ENCODE peak calls at places on chromosomes 7 and 10, in five cellular contexts. J, T, C, I and S are unnamed samples.

GRCh38 chr7:124310934-124311390 is 278.1 kb upstream of the TMEM229A start:
- DNase-seq in J (no peak), T (no peak), C (no peak), I (no peak), S (no peak)

GRCh38 chr10:88409824-88410223 is 173.3 kb downstream of the RNLS start:
- DNase-seq in J (no peak), T (no peak), C (no peak), I (no peak), S (no peak)

GRCh38 chr10:3787001-3787400 is 2.0 kb upstream of the KLF6 start:
- DNase-seq in J (peak; percentile 30), T (no peak), C (no peak), I (no peak), S (no peak)

GRCh38 chr10:90197766-90198165 is 496.4 kb downstream of the KIF20B start:
- DNase-seq in J (peak; percentile 5), T (no peak), C (no peak), I (no peak), S (no peak)

GRCh38 chr10:34112431-34112830 is 702.7 kb downstream of the PARD3 start:
- DNase-seq in J (peak; percentile 47), T (no peak), C (no peak), I (no peak), S (no peak)

GRCh38 chr7:128011079-128011670 is 20.1 kb downstream of the LRRC4 start:
- DNase-seq in J (no peak), T (no peak), C (no peak), I (no peak), S (no peak)

GRCh38 chr7:148738737-148739535 is 40.2 kb downstream of the CUL1 start:
- DNase-seq in J (peak; percentile 37), T (no peak), C (no peak), I (no peak), S (no peak)

GRCh38 chr10:80545258-80545881 is 7.7 kb downstream of the SH2D4B start:
- DNase-seq in J (no peak), T (no peak), C (no peak), I (no peak), S (no peak)

GRCh38 chr10:101563007-101563406 is 25.1 kb downstream of the POLL start:
- DNase-seq in J (no peak), T (no peak), C (peak; percentile 48), I (peak; percentile 9), S (no peak)

GRCh38 chr10:107157071-107157470 is 7.4 kb downstream of the SORCS1 start:
- DNase-seq in J (no peak), T (no peak), C (no peak), I (no peak), S (no peak)

GRCh38 chr10:58714436-58714835 is 201.8 kb downstream of the BICC1 start:
- DNase-seq in J (no peak), T (no peak), C (no peak), I (no peak), S (no peak)

GRCh38 chr10:132282667-132283603 is 24.8 kb downstream of the STK32C start:
- DNase-seq in J (peak; percentile 67), T (no peak), C (no peak), I (no peak), S (no peak)

GRCh38 chr10:23344251-23344841 is at the start of gene C10orf67:
- DNase-seq in J (peak; percentile 46), T (peak; percentile 13), C (no peak), I (peak; percentile 60), S (no peak)

GRCh38 chr7:78368781-78369180 is 570.2 kb downstream of the PHTF2 start:
- DNase-seq in J (peak; percentile 23), T (no peak), C (no peak), I (no peak), S (no peak)

GRCh38 chr7:50768470-50769159 is 14.1 kb downstream of the GRB10 start:
- DNase-seq in J (no peak), T (no peak), C (no peak), I (no peak), S (no peak)

GRCh38 chr10:77887631-77888355 is 38.8 kb downstream of the DLG5 start:
- DNase-seq in J (peak; percentile 70), T (no peak), C (no peak), I (no peak), S (no peak)

GRCh38 chr7:146844405-146844804 is 727.8 kb downstream of the CNTNAP2 start:
- DNase-seq in J (no peak), T (no peak), C (no peak), I (no peak), S (no peak)

GRCh38 chr7:90345548-90346319 is 782 bp upstream of the GTPBP10 start:
- DNase-seq in J (peak; percentile 66), T (no peak), C (no peak), I (no peak), S (peak; percentile 5)

GRCh38 chr7:78226059-78226658 is 427.6 kb downstream of the PHTF2 start:
- DNase-seq in J (peak; percentile 44), T (peak; percentile 25), C (no peak), I (peak; percentile 26), S (peak; percentile 5)

GRCh38 chr10:17237915-17238444 is 9.9 kb downstream of the VIM start:
- DNase-seq in J (peak; percentile 73), T (no peak), C (no peak), I (no peak), S (no peak)

GRCh38 chr10:90326498-90327267 is 531.2 kb downstream of the HTR7 start:
- DNase-seq in J (no peak), T (no peak), C (no peak), I (no peak), S (peak; percentile 75)

GRCh38 chr10:49569031-49569765 is 30.3 kb upstream of the ERCC6 start:
- DNase-seq in J (peak; percentile 89), T (no peak), C (no peak), I (no peak), S (no peak)

GRCh38 chr10:122142652-122143237 is 128.4 kb upstream of the BTBD16 start:
- DNase-seq in J (no peak), T (no peak), C (no peak), I (peak; percentile 48), S (no peak)

GRCh38 chr10:15068802-15069201 is 19.8 kb downstream of the ACBD7 start:
- DNase-seq in J (peak; percentile 62), T (no peak), C (no peak), I (no peak), S (no peak)

GRCh38 chr10:9010093-9010492 is 955.6 kb downstream of the GATA3 start:
- DNase-seq in J (no peak), T (no peak), C (no peak), I (peak; percentile 51), S (no peak)

GRCh38 chr7:1466524-1467271 is 7.4 kb upstream of the MICALL2 start:
- DNase-seq in J (peak; percentile 55), T (peak; percentile 23), C (peak; percentile 91), I (no peak), S (peak; percentile 15)

GRCh38 chr10:68156373-68157185 is 47.3 kb downstream of the MYPN start:
- DNase-seq in J (peak; percentile 84), T (peak; percentile 19), C (no peak), I (peak; percentile 75), S (peak; percentile 64)

GRCh38 chr7:153422291-153423189 is 629.7 kb upstream of the DPP6 start:
- DNase-seq in J (no peak), T (no peak), C (no peak), I (no peak), S (no peak)

GRCh38 chr10:555682-556350 is 133.7 kb downstream of the DIP2C start:
- DNase-seq in J (no peak), T (no peak), C (no peak), I (no peak), S (no peak)

GRCh38 chr10:77498829-77499228 is 138.8 kb downstream of the KCNMA1 start:
- DNase-seq in J (no peak), T (no peak), C (no peak), I (no peak), S (no peak)